ENCODE peak calls at places on chromosomes 12 and 14, in seven cellular contexts. T is HCT116, X is K562, V is HepG2, W is H1, J is SK-N-SH, D is GM12878. Y is an unnamed sample.

GRCh38 chr12:16331998-16332397 is 15.4 kb upstream of the MGST1 start:
- DNase-seq in T (no peak), X (no peak), V (no peak), W (no peak), J (no peak), D (no peak), Y (no peak)

GRCh38 chr12:49058366-49059062 is 2.1 kb downstream of the KMT2D start:
- DNase-seq in T (no peak), X (no peak), V (no peak), W (no peak), J (peak; percentile 27), D (no peak), Y (no peak)

GRCh38 chr14:100605706-100606686 is 18.8 kb upstream of the BEGAIN start:
- DNase-seq in T (no peak), X (peak; percentile 28), V (no peak), W (no peak), J (peak; percentile 57), D (no peak), Y (no peak)

GRCh38 chr12:3137814-3138445 is 60.8 kb downstream of the TSPAN9 start:
- DNase-seq in T (no peak), X (no peak), V (no peak), W (no peak), J (peak; percentile 27), D (no peak), Y (no peak)

GRCh38 chr12:89179983-89180382 is 172.3 kb downstream of the DUSP6 start:
- DNase-seq in T (no peak), X (peak; percentile 19), V (no peak), W (no peak), J (peak; percentile 4), D (no peak), Y (no peak)

GRCh38 chr12:26271889-26272492 is 76.6 kb downstream of the SSPN start:
- DNase-seq in T (no peak), X (peak; percentile 52), V (no peak), W (no peak), J (no peak), D (peak; percentile 69), Y (no peak)

GRCh38 chr12:82517027-82517426 is 158.7 kb downstream of the METTL25 start:
- DNase-seq in T (peak; percentile 22), X (peak; percentile 1), V (peak; percentile 17), W (no peak), J (peak; percentile 1), D (no peak), Y (no peak)

GRCh38 chr12:60684988-60685655 is 1089.3 kb downstream of the SLC16A7 start:
- DNase-seq in T (no peak), X (peak; percentile 0), V (no peak), W (no peak), J (no peak), D (no peak), Y (peak; percentile 45)

GRCh38 chr12:20492251-20492728 is 124.0 kb downstream of the PDE3A start:
- DNase-seq in T (peak; percentile 67), X (no peak), V (no peak), W (no peak), J (no peak), D (peak; percentile 5), Y (no peak)

GRCh38 chr12:39905152-39905551 is 200.7 kb downstream of the SLC2A13 start:
- DNase-seq in T (no peak), X (no peak), V (no peak), W (no peak), J (peak; percentile 49), D (no peak), Y (no peak)

GRCh38 chr12:102567031-102567985 is 86.9 kb upstream of the IGF1 start:
- DNase-seq in T (no peak), X (no peak), V (no peak), W (no peak), J (peak; percentile 1), D (no peak), Y (peak; percentile 81)

GRCh38 chr14:103538291-103539055 is 9.5 kb downstream of the TRMT61A start:
- DNase-seq in T (no peak), X (no peak), V (no peak), W (no peak), J (peak; percentile 64), D (no peak), Y (no peak)

GRCh38 chr12:5047094-5047493 is 3.4 kb downstream of the KCNA5 start:
- DNase-seq in T (no peak), X (no peak), V (no peak), W (no peak), J (no peak), D (no peak), Y (no peak)

GRCh38 chr12:109277899-109278762 is 31.0 kb downstream of the FOXN4 start:
- DNase-seq in T (no peak), X (no peak), V (peak; percentile 97), W (no peak), J (no peak), D (no peak), Y (no peak)

GRCh38 chr14:70907996-70908917 is 998 bp downstream of the PCNX1 start:
- DNase-seq in T (no peak), X (peak; percentile 15), V (peak; percentile 70), W (peak; percentile 33), J (peak; percentile 78), D (no peak), Y (no peak)

GRCh38 chr12:92543872-92544271 is 158.9 kb upstream of the PLEKHG7 start:
- DNase-seq in T (no peak), X (no peak), V (no peak), W (no peak), J (no peak), D (no peak), Y (peak; percentile 31)

GRCh38 chr12:113203852-113204760 is 17.2 kb upstream of the TPCN1 start:
- DNase-seq in T (no peak), X (no peak), V (peak; percentile 12), W (no peak), J (no peak), D (no peak), Y (no peak)

GRCh38 chr12:57606821-57607220 is 2.2 kb downstream of the DTX3 start:
- DNase-seq in T (no peak), X (no peak), V (no peak), W (no peak), J (no peak), D (no peak), Y (no peak)

GRCh38 chr14:102015045-102015685 is 50.8 kb downstream of the DYNC1H1 start:
- DNase-seq in T (no peak), X (no peak), V (no peak), W (no peak), J (no peak), D (no peak), Y (no peak)

DNA sequence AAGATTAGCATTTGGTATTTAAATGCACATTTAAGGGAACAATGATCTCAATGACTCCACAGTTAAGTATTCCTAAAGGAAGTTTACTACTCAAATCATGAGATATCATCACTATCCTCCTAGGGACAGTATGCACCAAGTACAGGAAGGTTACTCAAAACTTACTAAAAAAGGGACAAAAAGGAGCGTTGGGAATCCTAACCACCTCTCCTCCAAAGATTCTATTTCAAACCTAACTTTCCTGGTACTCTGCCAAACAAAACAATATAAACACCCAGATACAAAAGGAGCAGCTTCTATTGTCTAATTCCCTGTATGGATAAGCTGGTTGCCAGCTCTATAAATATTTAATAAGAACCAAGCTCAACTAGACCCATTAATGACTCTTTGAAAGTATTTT is 377.7 kb downstream of the NUAK1 start:
- DNase-seq in T (no peak), X (no peak), V (no peak), W (no peak), J (no peak), D (no peak), Y (no peak)
- TF ChIP-seq JUND in T (no peak), X (no peak), V (no peak), W (no peak), J (no peak), D (no peak), Y (no peak)

DNA sequence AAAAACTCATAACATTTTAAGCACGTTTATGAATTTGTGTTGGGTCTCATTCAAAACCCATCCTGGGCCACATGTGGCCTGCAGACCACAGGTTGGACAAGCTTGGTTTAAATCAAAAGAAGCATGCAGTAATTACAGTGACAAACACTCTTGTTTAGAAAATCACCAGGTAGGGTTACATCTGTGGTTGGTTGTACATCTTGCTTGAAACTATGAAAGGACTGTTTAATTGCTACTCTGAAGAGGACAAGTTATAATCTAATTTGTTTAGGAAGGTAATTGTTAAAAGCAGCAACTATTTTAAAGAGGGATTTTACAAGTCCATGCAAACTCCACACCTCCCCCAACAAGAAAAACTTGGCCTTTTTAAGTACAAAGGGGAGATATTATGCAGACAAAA is 4.0 kb downstream of the TRIP11 start:
- DNase-seq in T (no peak), X (no peak), V (no peak), W (no peak), J (no peak), D (no peak), Y (no peak)
- TF ChIP-seq JUND in T (no peak), X (no peak), V (no peak), W (no peak), J (no peak), D (no peak), Y (no peak)

GRCh38 chr12:132471858-132472255 is 18.1 kb upstream of the FBRSL1 start:
- DNase-seq in T (no peak), X (no peak), V (no peak), W (no peak), J (no peak), D (no peak), Y (no peak)

GRCh38 chr12:132472386-132472785 is 17.6 kb upstream of the FBRSL1 start:
- DNase-seq in T (no peak), X (no peak), V (no peak), W (no peak), J (no peak), D (no peak), Y (no peak)

GRCh38 chr12:132469423-132469822 is 20.5 kb upstream of the FBRSL1 start:
- DNase-seq in T (no peak), X (no peak), V (no peak), W (no peak), J (no peak), D (peak; percentile 51), Y (no peak)

GRCh38 chr12:132471011-132471857 is 18.7 kb upstream of the FBRSL1 start:
- DNase-seq in T (no peak), X (peak; percentile 78), V (peak; percentile 99), W (no peak), J (no peak), D (no peak), Y (no peak)

GRCh38 chr12:132470417-132470816 is 19.5 kb upstream of the FBRSL1 start:
- DNase-seq in T (no peak), X (no peak), V (no peak), W (no peak), J (no peak), D (no peak), Y (no peak)
- TF ChIP-seq JUND in T (no peak), X (no peak), V (no peak), W (no peak), J (no peak), D (no peak), Y (no peak)

GRCh38 chr12:131460516-131460915 is 250.4 kb upstream of the SFSWAP start:
- DNase-seq in T (no peak), X (no peak), V (no peak), W (no peak), J (no peak), D (no peak), Y (no peak)

GRCh38 chr12:131458048-131458374 is 252.9 kb upstream of the SFSWAP start:
- DNase-seq in T (no peak), X (no peak), V (no peak), W (no peak), J (no peak), D (no peak), Y (no peak)

GRCh38 chr12:131457331-131458047 is 253.4 kb upstream of the SFSWAP start:
- DNase-seq in T (no peak), X (no peak), V (no peak), W (no peak), J (no peak), D (no peak), Y (no peak)

GRCh38 chr12:131459666-131460365 is 251.1 kb upstream of the SFSWAP start:
- DNase-seq in T (no peak), X (no peak), V (no peak), W (no peak), J (no peak), D (no peak), Y (no peak)

GRCh38 chr12:131458931-131459575 is 251.8 kb upstream of the SFSWAP start:
- DNase-seq in T (no peak), X (no peak), V (no peak), W (no peak), J (no peak), D (no peak), Y (no peak)
- TF ChIP-seq JUND in T (no peak), X (no peak), V (no peak), W (no peak), J (no peak), D (no peak), Y (no peak)

Y was measured in T47D.